ENCODE peak calls at places on chromosomes 6 and 20, in seven cellular contexts. I is hepatocyte, E is stomach, J is testis, R is cardiac muscle cell, G is keratinocyte, M is prostate gland. V is an unnamed sample.

GRCh38 chr6:151452750-151453427 is 963 bp upstream of the RMND1 start:
- DNase-seq in M (peak; percentile 11), G (no peak), E (peak; percentile 40), I (peak; percentile 24), J (peak; percentile 60), R (peak; percentile 26), V (no peak)

GRCh38 chr6:166955121-166955864 is 1.1 kb downstream of the RNASET2 start:
- DNase-seq in M (no peak), E (peak; percentile 49), J (peak; percentile 37), I (no peak), G (no peak), R (peak; percentile 32), V (no peak)

GRCh38 chr6:44731485-44732095 is 344.1 kb downstream of the CDC5L start:
- DNase-seq in J (no peak), M (no peak), G (no peak), R (no peak), E (no peak), I (no peak), V (no peak)

GRCh38 chr20:6660441-6660840 is 107.0 kb upstream of the BMP2 start:
- DNase-seq in J (no peak), R (no peak), G (peak; percentile 90), M (no peak), E (peak; percentile 75), I (peak; percentile 30), V (no peak)

GRCh38 chr6:15308445-15309213 is 62.8 kb downstream of the JARID2 start:
- DNase-seq in I (no peak), G (no peak), M (no peak), E (no peak), J (no peak), R (no peak), V (no peak)

GRCh38 chr6:35876902-35877301 is 44.0 kb downstream of the SRPK1 start:
- DNase-seq in I (no peak), M (no peak), E (no peak), G (no peak), R (no peak), J (no peak), V (no peak)

GRCh38 chr20:51410586-51411325 is 131.8 kb downstream of the NFATC2 start:
- DNase-seq in R (no peak), E (no peak), I (no peak), J (no peak), G (no peak), M (no peak), V (no peak)

GRCh38 chr6:115591973-115592486 is 468.7 kb downstream of the FRK start:
- DNase-seq in R (no peak), I (no peak), G (no peak), E (no peak), M (no peak), J (no peak), V (no peak)

GRCh38 chr6:145789443-145789842 is 25.2 kb downstream of the FBXO30 start:
- DNase-seq in I (no peak), M (no peak), J (no peak), R (no peak), E (no peak), G (no peak), V (no peak)

GRCh38 chr6:14984454-14984853 is 261.4 kb upstream of the JARID2 start:
- DNase-seq in M (no peak), I (peak; percentile 76), R (peak; percentile 40), J (peak; percentile 83), G (no peak), E (peak; percentile 28), V (no peak)

GRCh38 chr6:132364249-132364648 is 37.0 kb downstream of the MOXD1 start:
- DNase-seq in J (no peak), E (no peak), G (no peak), M (no peak), R (no peak), I (no peak), V (no peak)

GRCh38 chr6:26017567-26017966 is 55.0 kb downstream of the TRIM38 start:
- DNase-seq in E (peak; percentile 56), J (peak; percentile 86), I (no peak), G (no peak), R (no peak), M (peak; percentile 55), V (peak; percentile 63)

GRCh38 chr6:67956352-67956751 is 678.7 kb upstream of the ADGRB3 start:
- DNase-seq in I (no peak), J (no peak), M (no peak), R (no peak), G (no peak), E (no peak), V (no peak)

GRCh38 chr6:67952121-67952520 is 683.0 kb upstream of the ADGRB3 start:
- DNase-seq in R (no peak), G (no peak), E (no peak), J (no peak), M (no peak), I (peak; percentile 4), V (no peak)

DNA sequence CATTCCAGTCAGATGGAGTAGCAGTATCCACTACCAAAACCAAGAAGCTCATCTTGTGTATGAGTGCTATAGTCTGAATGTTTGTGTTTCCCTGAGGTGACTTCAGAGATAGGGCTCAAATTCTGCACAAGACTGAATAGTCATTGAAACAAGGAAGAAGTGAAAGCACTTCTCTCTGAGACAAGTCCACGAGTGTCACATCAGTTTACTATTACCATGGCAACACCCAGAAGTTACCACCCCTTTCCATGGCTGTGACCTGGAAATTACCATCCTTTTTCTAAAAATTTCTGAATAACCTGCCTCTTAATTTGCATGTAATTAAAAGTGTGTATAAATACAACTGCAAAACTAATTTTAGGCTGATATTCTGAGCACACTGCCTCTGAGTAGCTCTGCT is 682.1 kb upstream of the ADGRB3 start:
- DNase-seq in M (no peak), E (no peak), I (no peak), G (no peak), J (no peak), R (no peak), V (no peak)
- H3K9me3 ChIP-seq in M (no peaks in the 10 kb centered on the region), E (no peaks in the 10 kb centered on the region), I (no peaks in the 10 kb centered on the region), G (no peaks in the 10 kb centered on the region), J (no peaks in the 10 kb centered on the region), R (no peaks in the 10 kb centered on the region), V (no peaks in the 10 kb centered on the region)

GRCh38 chr20:20136313-20136712 is 84.0 kb downstream of the CFAP61 start:
- DNase-seq in E (no peak), R (no peak), I (no peak), M (no peak), G (no peak), J (no peak), V (no peak)
- H3K9me3 ChIP-seq in E (peaks cover 4% of the 10 kb centered on the region), R (no peaks in the 10 kb centered on the region), I (no peaks in the 10 kb centered on the region), M (no peaks in the 10 kb centered on the region), G (no peaks in the 10 kb centered on the region), J (no peaks in the 10 kb centered on the region), V (peaks cover 2% of the 10 kb centered on the region)

GRCh38 chr6:140627002-140627401 is 1252.6 kb upstream of the CITED2 start:
- DNase-seq in E (no peak), M (no peak), I (no peak), G (no peak), R (no peak), J (no peak), V (no peak)

GRCh38 chr6:140623498-140623897 is 1249.0 kb upstream of the CITED2 start:
- DNase-seq in G (peak; percentile 11), I (no peak), R (no peak), M (no peak), E (no peak), J (no peak), V (no peak)
- H3K9me3 ChIP-seq in G (peaks cover 11% of the 10 kb centered on the region), I (no peaks in the 10 kb centered on the region), R (no peaks in the 10 kb centered on the region), M (no peaks in the 10 kb centered on the region), E (peaks cover 5% of the 10 kb centered on the region), J (no peaks in the 10 kb centered on the region), V (no peaks in the 10 kb centered on the region)

DNA sequence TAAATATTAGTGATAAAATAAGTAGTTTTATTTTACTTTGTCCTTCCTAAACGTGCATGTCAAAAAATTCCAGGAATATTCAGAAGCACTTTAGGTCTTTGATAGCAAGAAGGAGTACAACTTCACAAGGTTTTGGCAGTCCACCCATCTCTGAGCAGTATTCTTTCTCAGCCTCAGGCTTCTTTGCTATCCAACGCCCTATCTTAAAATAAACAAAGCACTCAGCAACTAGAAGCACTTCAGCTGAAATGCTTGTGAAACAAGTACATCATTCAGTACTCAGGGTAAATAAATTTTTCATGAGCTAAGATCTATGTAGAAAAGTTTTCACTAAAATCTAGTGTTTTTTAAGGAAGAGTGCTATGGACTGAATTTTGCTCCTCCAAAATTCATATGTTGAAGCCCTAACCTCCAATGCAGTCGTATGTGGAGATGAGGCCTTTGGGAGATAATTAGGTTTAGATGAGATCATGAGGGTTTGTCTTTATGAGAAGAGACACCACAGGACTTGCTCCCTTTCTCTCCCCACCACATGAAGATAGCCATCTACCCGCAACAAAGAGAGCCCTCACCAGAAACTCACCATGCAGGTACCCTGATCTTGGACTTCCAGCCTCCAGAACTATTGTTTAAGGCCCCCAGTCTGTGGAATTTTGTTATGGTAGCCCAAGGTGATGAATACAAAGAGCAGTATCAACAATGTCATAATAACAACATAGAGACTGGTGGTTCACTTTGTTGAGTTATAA is 539.1 kb downstream of the TFAP2A start:
- DNase-seq in E (no peak), M (no peak), J (no peak), R (no peak), I (peak; percentile 6), G (no peak), V (no peak)
- H3K9me3 ChIP-seq in E (no peaks in the 10 kb centered on the region), M (no peaks in the 10 kb centered on the region), J (no peaks in the 10 kb centered on the region), R (no peaks in the 10 kb centered on the region), I (no peaks in the 10 kb centered on the region), G (no peaks in the 10 kb centered on the region), V (peaks cover 4% of the 10 kb centered on the region)

V was measured in T-helper 17 cell.